ENCODE peak calls at places on chromosomes 11 and 22, in seven cellular contexts. Z is neuronal stem cell, U is mesendoderm, L is H9, V is IMR-90, G is trophoblast cell, Y is H1. Q is an unnamed sample.
A peak's percentile ranks its signal among the peaks of the same experiment; 100 is the strongest.

GRCh38 chr22:33022231-33022630 is 36.0 kb downstream of the SYN3 start:
- DNase-seq in Z (no peak), U (no peak), L (no peak), V (no peak), G (no peak), Y (peak; percentile 13), Q (no peak)

GRCh38 chr22:22576244-22576988 is 17.4 kb upstream of the PRAME start:
- DNase-seq in Z (peak; percentile 43), U (peak; percentile 70), L (peak; percentile 79), V (peak; percentile 24), G (peak; percentile 75), Y (peak; percentile 86), Q (peak; percentile 16)

GRCh38 chr22:30422481-30423295 is 2.9 kb upstream of the MTFP1 start:
- DNase-seq in Z (peak; percentile 56), U (peak; percentile 95), L (peak; percentile 76), V (peak; percentile 95), G (peak; percentile 54), Y (peak; percentile 76), Q (peak; percentile 97)

GRCh38 chr11:70732493-70733206 is 334.3 kb downstream of the CTTN start:
- DNase-seq in Z (no peak), U (no peak), L (no peak), V (no peak), G (peak; percentile 21), Y (no peak), Q (peak; percentile 21)

GRCh38 chr22:39253427-39254070 is 8.8 kb upstream of the PDGFB start:
- DNase-seq in Z (no peak), U (peak; percentile 86), L (no peak), V (peak; percentile 89), G (peak; percentile 43), Y (no peak), Q (peak; percentile 85)

GRCh38 chr22:28237783-28238182 is 318.7 kb upstream of the PITPNB start:
- DNase-seq in Z (no peak), U (no peak), L (no peak), V (no peak), G (no peak), Y (no peak), Q (no peak)

GRCh38 chr11:10693509-10694071 is at the start of gene IRAG1:
- DNase-seq in Z (no peak), U (peak; percentile 15), L (no peak), V (peak; percentile 78), G (no peak), Y (no peak), Q (peak; percentile 74)

GRCh38 chr11:78151804-78152203 is 12.4 kb upstream of the ALG8 start:
- DNase-seq in Z (no peak), U (no peak), L (no peak), V (no peak), G (no peak), Y (no peak), Q (no peak)

GRCh38 chr11:93547768-93548167 is 4.6 kb upstream of the SMCO4 start:
- DNase-seq in Z (no peak), U (no peak), L (no peak), V (no peak), G (no peak), Y (no peak), Q (no peak)

GRCh38 chr22:23709107-23709506 is 18.3 kb downstream of the RGL4 start:
- DNase-seq in Z (no peak), U (peak; percentile 67), L (no peak), V (peak; percentile 59), G (peak; percentile 18), Y (no peak), Q (no peak)

GRCh38 chr11:92384807-92385206 is 160.2 kb downstream of the FAT3 start:
- DNase-seq in Z (no peak), U (no peak), L (no peak), V (no peak), G (no peak), Y (no peak), Q (no peak)
- H2AK5ac ChIP-seq in Z (no peak overlapping the region), U (no peak overlapping the region), L (no peak overlapping the region), V (no peak overlapping the region), G (no peak overlapping the region), Y (no peak overlapping the region), Q (no peak overlapping the region)

DNA sequence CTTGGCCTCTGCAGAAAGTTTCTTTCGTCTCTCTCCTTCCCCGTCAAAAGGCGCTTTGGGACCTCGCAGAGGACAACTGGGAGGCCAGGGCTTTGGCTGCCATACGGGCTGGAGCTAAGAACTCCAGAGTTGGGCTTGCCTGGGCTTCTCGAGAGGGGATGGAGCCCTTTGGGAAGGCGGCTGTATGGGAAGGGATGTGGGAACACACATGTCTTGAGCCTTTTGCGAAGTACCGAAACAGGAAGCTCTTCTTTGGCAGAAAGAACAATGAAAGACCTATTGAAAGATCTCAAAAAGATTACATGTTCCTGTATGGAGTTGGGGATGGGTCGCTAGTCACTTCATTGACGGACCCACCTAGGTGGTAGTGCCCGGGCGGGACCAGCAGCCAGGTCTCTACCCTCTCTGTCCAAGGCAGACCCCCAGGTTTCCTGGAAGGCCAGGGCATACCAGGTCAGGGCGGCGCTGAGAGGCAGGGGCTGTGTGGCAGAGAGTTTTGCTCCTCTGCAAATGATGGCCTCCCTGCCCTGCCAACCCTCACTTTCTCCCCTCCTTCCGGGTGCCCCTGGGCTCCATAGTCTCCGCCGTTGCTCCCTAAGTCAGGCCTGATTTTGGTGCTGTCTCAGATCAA is 993 bp downstream of the ST14 start:
- DNase-seq in Z (no peak), U (peak; percentile 28), L (no peak), V (no peak), G (no peak), Y (peak; percentile 62), Q (no peak)
- H3K27ac ChIP-seq in Z (no peak overlapping the region), U (no peak overlapping the region), L (no peak overlapping the region), V (no peak overlapping the region), G (no peak overlapping the region), Y (no peak overlapping the region), Q (no peak overlapping the region)

GRCh38 chr22:49363526-49364230 is 464.0 kb downstream of the BRD1 start:
- DNase-seq in Z (no peak), U (no peak), L (no peak), V (no peak), G (no peak), Y (no peak), Q (no peak)

GRCh38 chr22:49362393-49362792 is 465.3 kb downstream of the BRD1 start:
- DNase-seq in Z (no peak), U (no peak), L (no peak), V (no peak), G (no peak), Y (no peak), Q (no peak)

GRCh38 chr22:49359061-49359460 is 468.6 kb downstream of the BRD1 start:
- DNase-seq in Z (no peak), U (no peak), L (no peak), V (no peak), G (no peak), Y (peak; percentile 29), Q (no peak)

GRCh38 chr22:49360746-49361145 is 466.9 kb downstream of the BRD1 start:
- DNase-seq in Z (no peak), U (no peak), L (no peak), V (no peak), G (no peak), Y (no peak), Q (no peak)

DNA sequence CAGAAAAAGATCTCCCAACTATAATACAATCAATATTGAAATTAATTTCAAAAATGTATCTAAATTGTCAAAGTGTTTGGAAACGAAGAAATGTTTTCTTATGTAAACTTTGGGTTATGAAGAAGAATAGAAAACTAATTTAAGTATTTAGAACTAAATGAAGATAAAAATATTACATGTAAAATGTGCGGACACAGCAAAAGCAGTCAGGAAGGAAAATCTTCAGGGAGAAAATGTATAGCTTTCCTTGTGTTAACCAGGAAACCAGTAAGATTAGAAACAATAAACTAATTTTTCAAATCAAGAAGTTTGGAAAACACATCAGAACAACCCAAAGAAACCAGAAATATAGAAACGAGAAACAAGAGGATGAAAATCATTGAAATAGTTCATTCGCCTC is 466.5 kb downstream of the BRD1 start:
- DNase-seq in Z (no peak), U (no peak), L (no peak), V (no peak), G (no peak), Y (no peak), Q (no peak)
- H2AK5ac ChIP-seq in Z (no peak overlapping the region), U (no peak overlapping the region), L (no peak overlapping the region), V (no peak overlapping the region), G (no peak overlapping the region), Y (no peak overlapping the region), Q (no peak overlapping the region)

GRCh38 chr11:67584205-67584880 is 731 bp downstream of the GSTP1 start:
- DNase-seq in Z (no peak), U (peak; percentile 69), L (no peak), V (peak; percentile 54), G (peak; percentile 75), Y (peak; percentile 60), Q (peak; percentile 65)

GRCh38 chr11:67584881-67585873 is 1.6 kb downstream of the GSTP1 start:
- DNase-seq in Z (no peak), U (peak; percentile 40), L (no peak), V (no peak), G (no peak), Y (no peak), Q (peak; percentile 21)

GRCh38 chr11:67585911-67586310 is 2.3 kb downstream of the GSTP1 start:
- DNase-seq in Z (no peak), U (no peak), L (no peak), V (no peak), G (no peak), Y (no peak), Q (no peak)

GRCh38 chr11:67583319-67584204 is at the start of gene GSTP1:
- DNase-seq in Z (peak; percentile 90), U (peak; percentile 96), L (peak; percentile 90), V (peak; percentile 88), G (peak; percentile 95), Y (peak; percentile 92), Q (peak; percentile 94)

DNA sequence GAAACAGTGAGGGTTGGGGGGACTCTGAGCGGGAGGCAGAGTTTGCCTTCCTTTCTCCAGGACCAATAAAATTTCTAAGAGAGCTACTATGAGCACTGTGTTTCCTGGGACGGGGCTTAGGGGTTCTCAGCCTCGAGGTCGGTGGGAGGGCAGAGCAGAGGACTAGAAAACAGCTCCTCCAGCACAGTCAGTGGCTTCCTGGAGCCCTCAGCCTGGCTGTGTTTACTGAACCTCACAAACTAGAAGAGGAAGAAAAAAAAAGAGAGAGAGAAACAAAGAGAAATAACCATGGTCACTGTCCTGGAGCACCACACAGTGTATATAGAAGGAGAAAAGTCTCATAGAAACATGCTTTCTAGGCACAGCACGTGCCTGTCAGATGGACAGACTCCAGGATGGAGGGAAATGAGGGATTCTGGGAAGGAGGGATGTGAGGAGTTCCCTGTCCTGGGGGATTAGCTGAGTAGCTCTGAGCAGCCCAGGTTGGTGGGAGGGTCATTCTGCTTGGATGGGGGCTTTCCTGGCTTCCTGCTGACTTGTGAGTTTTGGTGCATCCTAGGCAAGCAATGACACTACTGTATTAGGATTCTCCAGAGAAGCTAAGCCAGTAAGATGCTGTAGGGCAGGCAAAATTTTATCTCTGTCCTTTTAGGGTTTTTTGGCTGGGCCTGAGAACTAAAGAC is 3.1 kb downstream of the GSTP1 start:
- DNase-seq in Z (no peak), U (no peak), L (no peak), V (no peak), G (no peak), Y (no peak), Q (no peak)
- H3K27ac ChIP-seq in Z (no peak overlapping the region), U (no peak overlapping the region), L (no peak overlapping the region), V (no peak overlapping the region), G (no peak overlapping the region), Y (no peak overlapping the region), Q (no peak overlapping the region)